ENCODE peak calls at places on chromosomes 6 and 20, in seven cellular contexts. One of them, this sample, is unnamed.

GRCh38 chr6:122116912-122117663 is 282.4 kb upstream of the HSF2 start:
- DNase-seq in HCT116: no peak
- DNase-seq in suprapubic skin: no peak
- DNase-seq in SK-N-SH: no peak
- DNase-seq in stomach: peak
- DNase-seq in GM23338: no peak
- DNase-seq in transverse colon: no peak
- DNase-seq in this sample: no peak

GRCh38 chr6:110067837-110068591 is 89.9 kb downstream of the GPR6 start:
- DNase-seq in HCT116: no peak
- DNase-seq in suprapubic skin: no peak
- DNase-seq in SK-N-SH: no peak
- DNase-seq in stomach: no peak
- DNase-seq in GM23338: no peak
- DNase-seq in transverse colon: no peak
- DNase-seq in this sample: no peak

GRCh38 chr6:53056273-53056672 is 8.9 kb upstream of the FBXO9 start:
- DNase-seq in HCT116: no peak
- DNase-seq in suprapubic skin: no peak
- DNase-seq in SK-N-SH: no peak
- DNase-seq in stomach: no peak
- DNase-seq in GM23338: no peak
- DNase-seq in transverse colon: no peak
- DNase-seq in this sample: no peak

GRCh38 chr20:18783385-18783959 is 30.1 kb upstream of the SCP2D1 start:
- DNase-seq in HCT116: no peak
- DNase-seq in suprapubic skin: no peak
- DNase-seq in SK-N-SH: no peak
- DNase-seq in stomach: no peak
- DNase-seq in GM23338: no peak
- DNase-seq in transverse colon: no peak
- DNase-seq in this sample: no peak

GRCh38 chr6:37103169-37104039 is 66.5 kb upstream of the PIM1 start:
- DNase-seq in HCT116: no peak
- DNase-seq in suprapubic skin: peak
- DNase-seq in SK-N-SH: peak
- DNase-seq in stomach: peak
- DNase-seq in GM23338: peak
- DNase-seq in transverse colon: peak
- DNase-seq in this sample: no peak

GRCh38 chr6:142879527-142879926 is 65.4 kb downstream of the HIVEP2 start:
- DNase-seq in HCT116: no peak
- DNase-seq in suprapubic skin: no peak
- DNase-seq in SK-N-SH: no peak
- DNase-seq in stomach: no peak
- DNase-seq in GM23338: no peak
- DNase-seq in transverse colon: no peak
- DNase-seq in this sample: no peak

GRCh38 chr20:23296841-23297701 is 53.5 kb upstream of the NXT1 start:
- DNase-seq in HCT116: no peak
- DNase-seq in suprapubic skin: no peak
- DNase-seq in SK-N-SH: no peak
- DNase-seq in stomach: no peak
- DNase-seq in GM23338: no peak
- DNase-seq in transverse colon: no peak
- DNase-seq in this sample: no peak

GRCh38 chr20:23097636-23098580 is 11.8 kb upstream of the CD93 start:
- DNase-seq in HCT116: no peak
- DNase-seq in suprapubic skin: peak
- DNase-seq in SK-N-SH: no peak
- DNase-seq in stomach: no peak
- DNase-seq in GM23338: no peak
- DNase-seq in transverse colon: no peak
- DNase-seq in this sample: no peak

GRCh38 chr6:169905041-169905807 is 153.8 kb downstream of the ERMARD start:
- DNase-seq in HCT116: no peak
- DNase-seq in suprapubic skin: no peak
- DNase-seq in SK-N-SH: no peak
- DNase-seq in stomach: peak
- DNase-seq in GM23338: no peak
- DNase-seq in transverse colon: no peak
- DNase-seq in this sample: no peak

GRCh38 chr6:130547723-130548122 is 181.9 kb downstream of the TMEM200A start:
- DNase-seq in HCT116: no peak
- DNase-seq in suprapubic skin: no peak
- DNase-seq in SK-N-SH: no peak
- DNase-seq in stomach: no peak
- DNase-seq in GM23338: peak
- DNase-seq in transverse colon: no peak
- DNase-seq in this sample: no peak

GRCh38 chr20:44560229-44560628 is 22.1 kb upstream of the PKIG start:
- DNase-seq in HCT116: no peak
- DNase-seq in suprapubic skin: no peak
- DNase-seq in SK-N-SH: no peak
- DNase-seq in stomach: no peak
- DNase-seq in GM23338: no peak
- DNase-seq in transverse colon: no peak
- DNase-seq in this sample: no peak

GRCh38 chr6:167811689-167812487 is 14.8 kb upstream of the AFDN start:
- DNase-seq in HCT116: no peak
- DNase-seq in suprapubic skin: no peak
- DNase-seq in SK-N-SH: no peak
- DNase-seq in stomach: no peak
- DNase-seq in GM23338: no peak
- DNase-seq in transverse colon: no peak
- DNase-seq in this sample: no peak

GRCh38 chr6:90646936-90647335 is 60.1 kb upstream of the MAP3K7 start:
- DNase-seq in HCT116: no peak
- DNase-seq in suprapubic skin: no peak
- DNase-seq in SK-N-SH: no peak
- DNase-seq in stomach: no peak
- DNase-seq in GM23338: no peak
- DNase-seq in transverse colon: no peak
- DNase-seq in this sample: no peak

GRCh38 chr6:47163536-47163935 is 121.4 kb upstream of the ADGRF1 start:
- DNase-seq in HCT116: no peak
- DNase-seq in suprapubic skin: no peak
- DNase-seq in SK-N-SH: no peak
- DNase-seq in stomach: no peak
- DNase-seq in GM23338: no peak
- DNase-seq in transverse colon: no peak
- DNase-seq in this sample: no peak

GRCh38 chr6:47162793-47163192 is 120.7 kb upstream of the ADGRF1 start:
- DNase-seq in HCT116: no peak
- DNase-seq in suprapubic skin: no peak
- DNase-seq in SK-N-SH: no peak
- DNase-seq in stomach: no peak
- DNase-seq in GM23338: no peak
- DNase-seq in transverse colon: no peak
- DNase-seq in this sample: no peak

GRCh38 chr6:47160702-47161101 is 118.6 kb upstream of the ADGRF1 start:
- DNase-seq in HCT116: no peak
- DNase-seq in suprapubic skin: no peak
- DNase-seq in SK-N-SH: no peak
- DNase-seq in stomach: no peak
- DNase-seq in GM23338: no peak
- DNase-seq in transverse colon: no peak
- DNase-seq in this sample: no peak

GRCh38 chr6:47161176-47161687 is 119.1 kb upstream of the ADGRF1 start:
- DNase-seq in HCT116: peak
- DNase-seq in suprapubic skin: no peak
- DNase-seq in SK-N-SH: no peak
- DNase-seq in stomach: no peak
- DNase-seq in GM23338: no peak
- DNase-seq in transverse colon: peak
- DNase-seq in this sample: no peak

GRCh38 chr6:47162231-47162630 is 120.1 kb upstream of the ADGRF1 start:
- DNase-seq in HCT116: no peak
- DNase-seq in suprapubic skin: no peak
- DNase-seq in SK-N-SH: no peak
- DNase-seq in stomach: no peak
- DNase-seq in GM23338: no peak
- DNase-seq in transverse colon: no peak
- DNase-seq in this sample: no peak
- TF ChIP-seq POLR2AphosphoS5 in HCT116: no peak
- TF ChIP-seq POLR2AphosphoS5 in suprapubic skin: no peak
- TF ChIP-seq POLR2AphosphoS5 in SK-N-SH: no peak
- TF ChIP-seq POLR2AphosphoS5 in stomach: no peak
- TF ChIP-seq POLR2AphosphoS5 in GM23338: no peak
- TF ChIP-seq POLR2AphosphoS5 in transverse colon: no peak
- TF ChIP-seq POLR2AphosphoS5 in this sample: no peak

DNA sequence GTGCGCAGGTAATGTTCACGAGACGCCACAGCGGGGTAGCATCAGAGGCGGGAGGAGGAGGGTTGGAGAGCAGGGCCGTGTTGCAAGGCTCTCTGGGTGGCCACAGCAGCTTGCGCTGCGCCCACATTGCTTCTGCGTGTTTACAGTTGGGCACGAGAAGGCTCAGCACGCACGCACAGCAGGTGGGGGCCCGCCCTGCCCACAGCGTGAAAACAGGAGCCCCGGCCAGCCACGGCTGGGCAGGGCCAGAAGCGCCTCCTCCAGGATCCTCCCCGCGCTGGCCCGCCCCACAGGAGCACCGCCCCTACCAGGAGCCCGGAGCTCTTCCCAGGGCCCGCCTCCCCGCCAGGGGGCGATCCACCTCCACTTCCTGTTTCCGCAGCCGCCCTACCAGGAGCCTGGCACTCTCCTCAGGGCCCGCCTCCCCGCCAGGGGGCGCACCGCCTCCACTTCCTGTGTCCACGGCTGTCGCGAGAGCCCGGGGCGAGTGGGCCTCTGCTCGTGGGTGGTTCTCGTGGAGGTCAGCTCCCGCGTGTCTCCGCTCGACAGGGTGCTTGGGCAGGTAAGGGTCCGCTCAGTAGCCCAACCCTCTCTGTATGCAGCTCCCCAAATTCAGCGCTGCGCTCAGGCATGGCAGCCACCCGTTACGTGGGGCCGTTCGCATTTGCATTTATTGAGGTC is at the start of gene FAM50B:
- DNase-seq in HCT116: no peak
- DNase-seq in suprapubic skin: peak
- DNase-seq in SK-N-SH: peak
- DNase-seq in stomach: peak
- DNase-seq in GM23338: peak
- DNase-seq in transverse colon: peak
- DNase-seq in this sample: peak
- H3K4me3 ChIP-seq in HCT116: no peak
- H3K4me3 ChIP-seq in suprapubic skin: peak
- H3K4me3 ChIP-seq in SK-N-SH: peak
- H3K4me3 ChIP-seq in stomach: peak
- H3K4me3 ChIP-seq in GM23338: peak
- H3K4me3 ChIP-seq in transverse colon: peak
- H3K4me3 ChIP-seq in this sample: peak

DNA sequence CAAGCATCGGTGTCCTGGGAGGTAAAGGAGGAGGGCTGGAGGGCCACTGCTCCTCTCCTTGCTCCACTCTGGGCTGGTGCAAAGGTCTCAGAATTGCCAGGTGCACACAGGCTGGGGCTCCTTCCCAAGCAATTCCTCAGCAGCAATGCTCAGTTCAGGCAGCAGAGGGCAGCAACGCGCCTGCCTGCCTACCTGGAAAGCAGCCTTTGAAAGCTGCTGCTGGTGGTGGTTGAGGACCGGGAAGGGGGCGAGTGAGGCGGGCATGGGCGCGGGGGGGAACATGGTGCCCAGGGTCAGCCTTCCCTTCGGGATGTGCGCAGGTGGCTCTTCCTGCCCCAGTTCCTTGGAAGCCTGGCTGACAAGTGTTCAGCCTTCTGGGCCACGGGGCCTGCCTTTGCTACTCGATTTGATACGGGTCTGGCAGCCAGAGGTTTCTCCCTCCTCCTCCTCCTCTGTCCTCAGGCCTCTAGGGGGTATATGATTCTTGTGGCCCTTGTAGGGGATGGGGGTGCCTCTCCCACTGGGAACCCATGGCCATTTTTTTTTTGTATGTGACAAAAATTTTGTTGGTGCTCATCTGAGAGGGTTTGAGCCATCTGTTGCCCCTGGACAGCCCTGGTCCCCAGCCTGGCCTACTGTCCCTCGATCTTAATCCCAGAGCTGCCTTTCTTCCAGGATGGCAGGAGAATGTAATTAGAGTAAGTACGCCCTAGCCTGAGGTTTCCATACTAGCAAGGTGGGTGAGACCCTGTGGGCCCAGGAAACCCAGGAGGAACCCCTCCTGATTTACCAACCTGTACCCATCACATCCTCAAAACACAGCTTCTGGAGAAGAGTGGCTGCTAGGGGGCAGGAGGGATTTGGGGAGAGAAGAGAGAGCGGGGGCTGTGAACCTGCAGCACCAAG is 20.1 kb downstream of the MRPS18A start:
- DNase-seq in HCT116: peak
- DNase-seq in suprapubic skin: peak
- DNase-seq in SK-N-SH: peak
- DNase-seq in stomach: peak
- DNase-seq in GM23338: peak
- DNase-seq in transverse colon: peak
- DNase-seq in this sample: peak
- TF ChIP-seq POLR2AphosphoS5 in HCT116: no peak
- TF ChIP-seq POLR2AphosphoS5 in suprapubic skin: no peak
- TF ChIP-seq POLR2AphosphoS5 in SK-N-SH: no peak
- TF ChIP-seq POLR2AphosphoS5 in stomach: peak
- TF ChIP-seq POLR2AphosphoS5 in GM23338: no peak
- TF ChIP-seq POLR2AphosphoS5 in transverse colon: peak
- TF ChIP-seq POLR2AphosphoS5 in this sample: peak

DNA sequence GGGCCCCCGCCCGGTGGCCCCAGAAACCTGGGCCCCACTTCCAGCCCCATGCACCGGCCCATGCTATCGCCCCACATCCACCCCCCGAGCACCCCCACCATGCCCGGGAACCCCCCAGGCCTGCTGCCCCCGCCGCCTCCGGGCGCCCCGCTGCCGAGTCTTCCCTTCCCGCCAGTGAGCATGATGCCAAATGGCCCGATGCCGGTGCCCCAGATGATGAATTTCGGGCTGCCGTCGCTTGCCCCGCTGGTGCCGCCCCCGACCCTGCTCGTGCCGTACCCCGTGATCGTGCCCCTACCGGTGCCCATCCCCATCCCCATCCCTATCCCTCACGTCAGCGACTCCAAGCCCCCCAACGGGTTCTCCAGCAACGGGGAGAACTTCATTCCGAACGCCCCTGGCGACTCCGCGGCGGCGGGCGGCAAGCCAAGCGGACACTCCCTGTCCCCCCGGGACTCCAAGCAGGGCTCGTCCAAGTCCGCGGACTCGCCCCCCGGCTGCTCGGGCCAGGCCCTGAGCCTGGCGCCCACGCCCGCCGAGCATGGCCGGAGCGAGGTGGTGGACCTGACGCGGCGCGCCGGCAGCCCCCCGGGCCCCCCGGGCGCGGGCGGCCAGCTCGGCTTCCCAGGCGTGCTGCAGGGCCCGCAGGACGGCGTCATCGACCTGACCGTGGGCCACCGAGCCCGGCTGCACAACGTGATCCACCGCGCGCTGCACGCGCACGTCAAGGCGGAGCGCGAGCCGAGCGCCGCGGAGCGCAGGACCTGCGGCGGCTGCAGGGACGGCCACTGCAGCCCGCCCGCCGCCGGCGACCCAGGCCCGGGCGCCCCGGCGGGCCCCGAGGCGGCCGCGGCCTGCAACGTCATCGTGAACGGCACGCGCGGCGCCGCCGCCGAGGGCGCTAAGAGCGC is 144.5 kb downstream of the SOBP start:
- DNase-seq in HCT116: no peak
- DNase-seq in suprapubic skin: no peak
- DNase-seq in SK-N-SH: peak
- DNase-seq in stomach: no peak
- DNase-seq in GM23338: peak
- DNase-seq in transverse colon: no peak
- DNase-seq in this sample: no peak
- H3K4me3 ChIP-seq in HCT116: no peak
- H3K4me3 ChIP-seq in suprapubic skin: peak
- H3K4me3 ChIP-seq in SK-N-SH: no peak
- H3K4me3 ChIP-seq in stomach: peak
- H3K4me3 ChIP-seq in GM23338: peak
- H3K4me3 ChIP-seq in transverse colon: no peak
- H3K4me3 ChIP-seq in this sample: peak